ENCODE peak calls at places on chromosome 21, in ten cellular contexts. C, J, K, U, T, A, F, H, R and X are unnamed samples. For H3K4me1, the result is how much of the 10 kb centered on the place peaks cover.

GRCh38 chr21:40793057-40793456 is 53.9 kb downstream of the DSCAM start:
- DNase-seq in C (no peak), U (no peak), J (no peak), H (no peak), K (no peak), T (no peak), R (no peak), F (no peak), A (no peak), X (no peak)

GRCh38 chr21:31354122-31354521 is 10.1 kb upstream of the TIAM1 start:
- DNase-seq in R (no peak), U (no peak), F (no peak), J (no peak), K (no peak), C (no peak), T (no peak), A (no peak), H (no peak), X (no peak)

GRCh38 chr21:31111093-31111492 is 72.8 kb upstream of the KRTAP19-8 start:
- DNase-seq in T (no peak), C (no peak), A (no peak), J (no peak), R (no peak), K (no peak), H (no peak), U (no peak), F (no peak), X (no peak)

GRCh38 chr21:42063578-42064521 is 7.3 kb upstream of the UMODL1 start:
- DNase-seq in F (no peak), A (peak), R (no peak), U (peak), K (peak), J (no peak), T (no peak), C (no peak), H (peak), X (peak)

GRCh38 chr21:33019885-33020557 is 5.7 kb upstream of the OLIG2 start:
- DNase-seq in R (peak), H (no peak), C (no peak), J (no peak), F (peak), A (no peak), U (no peak), T (no peak), K (peak), X (no peak)

GRCh38 chr21:41819236-41819855 is 52.5 kb upstream of the RIPK4 start:
- DNase-seq in C (no peak), F (no peak), H (no peak), R (peak), K (no peak), J (no peak), T (peak), U (no peak), A (no peak), X (no peak)

GRCh38 chr21:41187537-41188025 is 19.6 kb downstream of the BACE2 start:
- DNase-seq in K (no peak), H (no peak), R (no peak), U (no peak), A (no peak), J (no peak), F (no peak), T (no peak), C (no peak), X (no peak)

GRCh38 chr21:15826147-15826780 is 96.5 kb downstream of the USP25 start:
- DNase-seq in J (no peak), H (peak), R (no peak), T (no peak), K (peak), C (no peak), U (peak), A (no peak), F (peak), X (no peak)

GRCh38 chr21:40337981-40338380 is 470.7 kb downstream of the PCP4 start:
- DNase-seq in R (no peak), K (no peak), A (no peak), T (no peak), U (no peak), C (no peak), J (no peak), F (no peak), H (no peak), X (no peak)

GRCh38 chr21:33684923-33685560 is 42.7 kb downstream of the ITSN1 start:
- DNase-seq in H (no peak), T (no peak), F (no peak), K (no peak), J (no peak), C (no peak), A (no peak), R (no peak), U (no peak), X (no peak)

GRCh38 chr21:23743821-23744220 is 1863.5 kb downstream of the MRPL39 start:
- DNase-seq in J (no peak), H (no peak), A (no peak), C (no peak), U (no peak), T (no peak), R (no peak), K (no peak), F (no peak), X (no peak)

GRCh38 chr21:32448803-32449594 is 36.5 kb downstream of the EVA1C start:
- DNase-seq in H (no peak), F (no peak), J (no peak), C (no peak), U (no peak), R (no peak), T (no peak), K (no peak), A (no peak), X (no peak)

GRCh38 chr21:31426235-31426797 is 82.3 kb upstream of the TIAM1 start:
- DNase-seq in C (no peak), J (no peak), T (no peak), U (no peak), K (no peak), F (no peak), R (no peak), A (no peak), H (no peak), X (no peak)

GRCh38 chr21:14403681-14404318 is 20.9 kb upstream of the HSPA13 start:
- DNase-seq in U (no peak), T (no peak), K (peak), A (no peak), C (no peak), R (no peak), F (no peak), J (no peak), H (no peak), X (no peak)

GRCh38 chr21:30981403-30981802 is 56.9 kb downstream of the KRTAP19-8 start:
- DNase-seq in T (no peak), K (no peak), H (no peak), R (no peak), U (no peak), J (no peak), F (no peak), C (no peak), A (no peak), X (no peak)

GRCh38 chr21:41432567-41433460 is 6.8 kb downstream of the MX1 start:
- DNase-seq in F (peak), C (no peak), J (no peak), R (no peak), U (no peak), A (no peak), H (no peak), K (no peak), T (no peak), X (no peak)

GRCh38 chr21:42565886-42566523 is 52.4 kb downstream of the SLC37A1 start:
- DNase-seq in J (peak), R (peak), A (no peak), T (peak), C (no peak), H (no peak), U (peak), F (no peak), K (no peak), X (peak)

GRCh38 chr21:32463367-32463766 is 50.9 kb downstream of the EVA1C start:
- DNase-seq in H (peak), R (no peak), T (no peak), J (no peak), C (no peak), K (no peak), A (no peak), F (no peak), U (no peak), X (no peak)

GRCh38 chr21:17441370-17441769 is 71.5 kb upstream of the CXADR start:
- DNase-seq in H (peak), R (peak), K (no peak), A (no peak), C (no peak), J (no peak), U (peak), F (no peak), T (peak), X (peak)

GRCh38 chr21:20603236-20603635 is 395.0 kb upstream of the NCAM2 start:
- DNase-seq in C (no peak), U (no peak), A (no peak), H (no peak), F (no peak), J (no peak), T (no peak), K (no peak), R (no peak), X (no peak)

GRCh38 chr21:41601573-41602371 is 93.8 kb upstream of the TMPRSS2 start:
- DNase-seq in H (peak), J (peak), T (peak), K (no peak), R (no peak), U (no peak), F (no peak), C (no peak), A (no peak), X (no peak)

GRCh38 chr21:32991299-32991850 is 34.4 kb upstream of the OLIG2 start:
- DNase-seq in A (no peak), C (no peak), T (no peak), U (no peak), J (no peak), F (no peak), K (peak), R (no peak), H (no peak), X (no peak)

GRCh38 chr21:31665397-31665796 is 5.9 kb downstream of the SOD1 start:
- DNase-seq in R (peak), A (no peak), T (no peak), K (no peak), U (no peak), J (no peak), C (no peak), F (peak), H (no peak), X (no peak)

GRCh38 chr21:37654596-37654995 is 261.7 kb downstream of the KCNJ6 start:
- DNase-seq in U (no peak), R (no peak), C (no peak), K (no peak), J (no peak), A (no peak), H (no peak), F (no peak), T (no peak), X (no peak)

GRCh38 chr21:41715649-41716321 is 51.1 kb downstream of the RIPK4 start:
- DNase-seq in J (no peak), F (no peak), K (no peak), A (no peak), U (peak), C (no peak), T (no peak), R (peak), H (no peak), X (no peak)

GRCh38 chr21:29300547-29301138 is 1.9 kb downstream of the BACH1 start:
- DNase-seq in C (no peak), K (no peak), R (no peak), F (no peak), J (no peak), T (no peak), A (no peak), U (no peak), H (no peak), X (no peak)

GRCh38 chr21:42381347-42381984 is 14.4 kb downstream of the TMPRSS3 start:
- DNase-seq in J (peak), H (peak), T (no peak), F (peak), U (peak), K (peak), A (no peak), R (peak), C (no peak), X (peak)

GRCh38 chr21:16800536-16800935 is 712.3 kb upstream of the CXADR start:
- DNase-seq in H (no peak), K (no peak), A (no peak), F (no peak), R (no peak), T (no peak), J (no peak), U (no peak), C (no peak), X (no peak)

GRCh38 chr21:42474043-42474831 is 21.8 kb downstream of the RSPH1 start:
- DNase-seq in R (peak), H (peak), U (peak), C (no peak), F (peak), T (no peak), K (no peak), J (no peak), A (no peak), X (no peak)

GRCh38 chr21:21029159-21029558 is 30.9 kb downstream of the NCAM2 start:
- DNase-seq in J (no peak), T (no peak), R (no peak), F (no peak), K (no peak), A (no peak), H (no peak), C (no peak), U (no peak), X (no peak)

DNA sequence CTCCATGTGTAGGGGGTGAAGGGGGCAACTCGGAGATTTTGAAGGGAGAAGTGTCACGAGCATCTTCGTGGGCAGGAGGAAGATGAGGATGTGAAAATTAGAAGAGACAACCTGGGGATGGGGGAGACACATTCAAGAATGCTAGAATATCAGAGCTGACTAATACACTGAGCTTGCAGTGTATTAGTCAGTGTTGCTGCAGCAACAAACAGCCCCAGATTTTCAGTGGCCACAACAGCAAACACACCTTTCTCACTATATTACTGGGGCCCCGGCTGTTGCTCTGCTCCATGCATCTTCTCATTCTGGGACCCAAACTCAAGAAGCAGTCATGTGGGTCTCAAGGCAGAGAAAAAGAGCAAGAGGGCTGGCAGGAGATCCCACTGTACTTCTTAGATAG is 74.8 kb upstream of the SIM2 start:
- DNase-seq in C (no peak), K (no peak), F (no peak), J (no peak), T (no peak), A (no peak), U (no peak), R (no peak), H (no peak), X (no peak)
- H3K27ac ChIP-seq in C (no peak), K (no peak), F (no peak), J (no peak), T (no peak), A (no peak), U (no peak), R (no peak), H (no peak), X (no peak)

GRCh38 chr21:34807146-34807880 is 138.5 kb downstream of the CLIC6 start:
- DNase-seq in H (no peak), J (no peak), F (no peak), C (no peak), K (no peak), R (no peak), U (no peak), T (peak), A (peak), X (no peak)
- H3K4me1 ChIP-seq in H (under half), J (under half), F (under half), C (under half), K (under half), R (under half), U (under half), T (under half), A (under half), X (under half)

GRCh38 chr21:43658094-43658725 is 1.1 kb downstream of the HSF2BP start:
- DNase-seq in H (no peak), C (no peak), K (no peak), T (no peak), A (no peak), F (no peak), J (no peak), R (no peak), U (no peak), X (no peak)

GRCh38 chr21:43662286-43662685 is 2.9 kb downstream of the RRP1B start:
- DNase-seq in C (no peak), F (no peak), K (no peak), T (no peak), R (no peak), H (no peak), A (no peak), J (no peak), U (no peak), X (no peak)

GRCh38 chr21:43658769-43659135 is 536 bp downstream of the HSF2BP start:
- DNase-seq in K (peak), H (no peak), T (peak), A (no peak), F (no peak), C (peak), J (peak), R (peak), U (no peak), X (no peak)

GRCh38 chr21:43657355-43658093 is 1.8 kb downstream of the HSF2BP start:
- DNase-seq in U (no peak), H (no peak), J (peak), K (no peak), R (no peak), F (no peak), C (peak), T (peak), A (no peak), X (no peak)

DNA sequence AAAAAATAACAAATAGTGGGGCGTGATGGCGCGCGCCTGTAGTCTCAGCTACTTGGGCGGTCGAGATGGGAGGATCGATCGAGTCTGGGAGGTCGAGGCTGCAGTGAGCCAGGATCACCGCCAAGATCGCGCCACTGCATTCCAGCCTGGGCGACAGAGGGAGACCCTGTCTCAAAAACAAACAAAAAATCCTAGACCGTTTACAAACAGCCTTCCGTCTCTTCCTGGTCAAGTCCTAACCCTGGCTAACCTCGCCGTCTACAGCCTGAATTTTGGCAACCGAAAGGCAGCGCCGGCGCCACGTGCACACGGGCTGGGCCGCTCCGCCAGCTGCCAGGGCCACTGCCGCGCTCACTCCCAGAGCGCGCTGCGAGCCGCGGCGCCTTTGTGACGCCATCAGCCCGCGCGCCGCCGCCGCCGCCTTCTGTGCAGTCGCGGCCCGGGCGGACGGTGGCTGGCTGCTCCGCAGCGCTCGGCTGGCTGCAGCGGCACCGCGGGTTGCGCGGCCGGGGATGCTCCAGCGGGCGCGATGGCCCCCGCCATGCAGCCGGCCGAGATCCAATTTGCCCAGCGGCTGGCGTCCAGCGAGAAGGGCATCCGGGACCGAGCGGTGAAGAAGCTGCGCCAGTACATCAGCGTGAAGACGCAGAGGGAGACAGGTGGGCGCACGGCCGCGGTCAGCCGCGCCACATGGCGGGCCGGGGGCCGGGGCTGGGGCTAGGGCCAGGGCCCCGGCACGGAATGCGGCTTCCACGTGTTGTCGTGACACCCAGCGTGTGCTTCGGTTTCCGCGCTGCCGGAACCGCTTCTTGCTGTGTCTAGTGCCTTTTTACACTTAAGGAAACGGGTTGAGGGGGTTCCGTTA is at the start of the genes HSF2BP and RRP1B:
- DNase-seq in R (peak), H (peak), J (peak), U (peak), F (peak), T (peak), K (peak), A (peak), C (peak), X (peak)
- TF ChIP-seq CTCF in R (no peak), H (peak), J (no peak), U (no peak), F (no peak), T (no peak), K (no peak), A (no peak), C (no peak), X (no peak)

DNA sequence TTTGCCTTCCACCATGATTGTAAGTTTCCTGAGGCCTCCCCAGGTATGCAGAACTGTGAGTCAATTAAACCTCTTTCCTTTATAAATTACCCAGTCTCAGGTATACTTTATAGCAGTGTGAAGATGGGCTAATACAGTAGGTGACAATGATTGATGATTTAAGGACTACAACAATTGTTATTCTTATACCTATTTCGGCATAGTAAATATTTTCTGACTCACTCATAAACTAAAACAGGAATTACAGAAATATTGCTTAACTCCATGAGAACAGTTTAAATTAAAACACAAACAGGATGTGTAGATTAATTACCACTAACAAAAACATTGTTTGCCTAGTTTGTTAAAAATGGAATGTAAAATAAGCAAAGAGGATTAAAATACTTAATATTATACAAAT is 839.9 kb downstream of the LTN1 start:
- DNase-seq in F (no peak), C (no peak), J (no peak), A (no peak), K (no peak), T (no peak), H (no peak), U (no peak), R (no peak), X (no peak)
- H3K27ac ChIP-seq in F (no peak), C (no peak), J (no peak), A (no peak), K (no peak), T (no peak), H (no peak), U (no peak), R (no peak), X (no peak)

GRCh38 chr21:38954450-38955059 is 148.8 kb downstream of the ETS2 start:
- DNase-seq in F (no peak), U (peak), K (no peak), H (no peak), R (no peak), C (no peak), J (no peak), T (no peak), A (no peak), X (no peak)
- H3K4me1 ChIP-seq in F (under half), U (under half), K (under half), H (under half), R (under half), C (under half), J (under half), T (under half), A (under half), X (under half)

GRCh38 chr21:45137612-45137937 is 63.2 kb downstream of the ADARB1 start:
- DNase-seq in J (no peak), C (no peak), U (no peak), H (no peak), A (no peak), K (no peak), F (no peak), R (no peak), T (no peak), X (no peak)

GRCh38 chr21:45141507-45141906 is 67.1 kb downstream of the ADARB1 start:
- DNase-seq in F (no peak), U (no peak), R (no peak), A (no peak), H (no peak), T (no peak), J (no peak), K (no peak), C (no peak), X (no peak)

GRCh38 chr21:45140346-45140940 is 66.1 kb downstream of the ADARB1 start:
- DNase-seq in T (no peak), H (peak), J (no peak), R (peak), K (peak), A (peak), C (peak), F (peak), U (peak), X (peak)

GRCh38 chr21:45138199-45139002 is 64.0 kb downstream of the ADARB1 start:
- DNase-seq in K (peak), U (peak), J (no peak), T (no peak), A (peak), F (peak), C (peak), H (no peak), R (peak), X (peak)

GRCh38 chr21:45139473-45139872 is 65.1 kb downstream of the ADARB1 start:
- DNase-seq in U (no peak), A (no peak), T (no peak), F (no peak), C (no peak), H (no peak), K (no peak), R (peak), J (no peak), X (no peak)
- TF ChIP-seq CTCF in U (no peak), A (no peak), T (no peak), F (no peak), C (no peak), H (no peak), K (no peak), R (no peak), J (no peak), X (no peak)